ENCODE peak calls at places on chromosomes 5 and 9, in five cellular contexts. Q, V, Z, M and T are unnamed samples. For H3K4me1 and H3K36me3, the result is how much of the 10 kb centered on the place peaks cover.

GRCh38 chr9:100428871-100429654 is 2.1 kb downstream of the MSANTD3 start:
- DNase-seq in Q (no peak), Z (no peak), M (peak), V (no peak), T (peak)

GRCh38 chr9:72476617-72477375 is 44.6 kb upstream of the TMC1 start:
- DNase-seq in Q (no peak), M (peak), Z (no peak), V (peak), T (peak)

GRCh38 chr5:93886917-93887361 is 145.5 kb upstream of the POU5F2 start:
- DNase-seq in Q (no peak), Z (peak), M (no peak), V (no peak), T (peak)

GRCh38 chr5:142511318-142511717 is 174.6 kb downstream of the FGF1 start:
- DNase-seq in M (no peak), V (no peak), Q (no peak), Z (no peak), T (no peak)

GRCh38 chr9:136049451-136050265 is 45.4 kb downstream of the NACC2 start:
- DNase-seq in M (no peak), V (no peak), Z (no peak), Q (no peak), T (no peak)

GRCh38 chr5:55372130-55372925 is 64.5 kb downstream of the MTREX start:
- DNase-seq in V (no peak), Q (no peak), M (no peak), Z (no peak), T (no peak)

GRCh38 chr9:27194401-27195091 is 85.5 kb downstream of the TEK start:
- DNase-seq in V (no peak), Z (no peak), Q (no peak), M (peak), T (peak)

GRCh38 chr5:176436641-176437040 is 11.5 kb upstream of the FAF2 start:
- DNase-seq in V (no peak), Q (no peak), M (no peak), Z (peak), T (no peak)

GRCh38 chr5:180795771-180796313 is 6.8 kb downstream of the MGAT1 start:
- DNase-seq in M (no peak), V (no peak), Z (no peak), Q (no peak), T (no peak)

GRCh38 chr5:78841767-78842166 is 143.3 kb downstream of the ARSB start:
- DNase-seq in M (no peak), Z (no peak), Q (no peak), V (no peak), T (no peak)

GRCh38 chr5:53037141-53037859 is 48.1 kb downstream of the ITGA2 start:
- DNase-seq in M (no peak), Q (no peak), V (no peak), Z (no peak), T (peak)

GRCh38 chr5:141513627-141514329 is 24.9 kb downstream of the PCDHGC5 start:
- DNase-seq in V (peak), Q (peak), Z (peak), M (peak), T (peak)

GRCh38 chr5:2960309-2960708 is 208.8 kb upstream of the IRX2 start:
- DNase-seq in Q (no peak), M (no peak), V (no peak), Z (no peak), T (no peak)

DNA sequence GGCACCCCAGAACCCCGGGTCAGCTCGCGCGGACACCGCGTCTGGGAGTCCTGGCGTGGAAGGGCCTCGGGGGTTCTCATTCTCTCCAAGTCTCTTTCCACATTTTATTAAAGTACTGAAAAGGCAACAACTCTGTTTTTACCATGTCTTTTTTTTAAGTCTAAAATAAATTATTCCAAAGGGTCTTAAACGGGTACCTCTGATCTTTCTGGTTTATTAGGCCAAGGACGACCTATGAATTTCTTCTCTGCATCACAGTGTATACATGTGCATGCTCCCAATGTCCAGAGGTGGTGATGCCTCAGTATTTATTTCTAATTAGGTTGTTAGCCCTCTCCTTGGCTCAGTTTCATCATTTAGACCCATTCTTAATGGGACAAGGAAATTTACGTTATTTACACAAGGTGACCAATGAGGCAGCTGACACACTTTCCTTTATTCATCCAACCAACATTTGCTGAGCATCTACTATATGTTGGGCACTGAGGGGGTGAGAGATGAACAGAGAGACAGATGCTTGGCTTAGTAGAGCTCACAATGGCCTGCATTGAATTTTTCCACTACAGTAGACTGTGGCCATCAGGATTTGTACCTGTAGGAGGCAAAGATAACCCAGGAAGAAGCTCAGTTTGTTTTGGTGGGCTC is 7.6 kb upstream of the OTP start:
- DNase-seq in M (no peak), Z (no peak), Q (no peak), V (no peak), T (no peak)
- TF ChIP-seq EZH2 in M (no peak), Z (no peak), Q (peak), V (peak), T (no peak)

GRCh38 chr9:81047280-81047679 is 642.1 kb downstream of the TLE1 start:
- DNase-seq in M (no peak), Z (no peak), Q (no peak), V (no peak), T (no peak)
- H3K4me1 ChIP-seq in M (under half), Z (under half), Q (under half), V (under half), T (under half)

GRCh38 chr5:10420468-10420867 is 21.2 kb upstream of the ROPN1L start:
- DNase-seq in Z (no peak), Q (no peak), V (no peak), M (no peak), T (no peak)
- H3K36me3 ChIP-seq in Z (under half), Q (under half), V (half or more), M (under half), T (under half)

GRCh38 chr9:21440139-21440538 is at the start of gene IFNA1:
- DNase-seq in M (no peak), V (no peak), Q (no peak), Z (no peak), T (no peak)

GRCh38 chr9:21443849-21444625 is 3.8 kb downstream of the IFNA1 start:
- DNase-seq in V (no peak), M (no peak), Z (peak), Q (no peak), T (no peak)
- TF ChIP-seq EZH2 in V (no peak), M (no peak), Z (no peak), Q (no peak), T (no peak)

GRCh38 chr5:1097381-1097893 is 14.4 kb downstream of the SLC12A7 start:
- DNase-seq in Q (no peak), V (no peak), Z (no peak), M (no peak), T (no peak)

GRCh38 chr5:1096792-1097191 is 15.1 kb downstream of the SLC12A7 start:
- DNase-seq in V (no peak), Z (no peak), Q (no peak), M (no peak), T (no peak)

GRCh38 chr5:1094670-1095190 is 17.1 kb downstream of the SLC12A7 start:
- DNase-seq in V (no peak), M (no peak), Z (no peak), Q (peak), T (no peak)

GRCh38 chr5:1093361-1093760 is 18.5 kb downstream of the SLC12A7 start:
- DNase-seq in M (no peak), V (no peak), Z (no peak), Q (no peak), T (no peak)

GRCh38 chr5:1095302-1096016 is 16.4 kb downstream of the SLC12A7 start:
- DNase-seq in M (no peak), Q (no peak), Z (no peak), V (no peak), T (no peak)
- H3K4me1 ChIP-seq in M (under half), Q (under half), Z (under half), V (under half), T (under half)

DNA sequence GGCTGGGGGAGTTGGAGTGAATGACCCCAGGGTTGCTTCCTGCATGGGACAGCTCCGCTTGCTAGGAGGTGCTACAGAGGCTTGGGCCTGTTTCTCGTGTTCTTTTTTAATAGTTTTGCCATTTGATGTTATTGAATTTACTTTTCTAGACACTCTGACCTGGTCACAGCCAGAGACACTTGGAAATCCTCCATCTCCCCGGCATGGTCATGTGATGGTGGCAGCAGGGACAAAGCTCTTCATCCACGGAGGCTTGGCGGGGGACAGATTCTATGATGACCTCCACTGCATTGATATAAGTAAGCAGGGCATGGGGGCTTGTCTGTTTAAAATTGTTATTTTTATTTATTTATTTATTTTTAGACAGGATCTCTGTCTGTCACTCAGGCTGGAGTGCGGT is 13.4 kb downstream of the HSPA5 start:
- DNase-seq in V (no peak), Z (no peak), M (no peak), Q (no peak), T (no peak)
- H3K36me3 ChIP-seq in V (under half), Z (under half), M (under half), Q (under half), T (under half)

GRCh38 chr5:173639-174600 is 17.4 kb upstream of the LRRC14B start:
- DNase-seq in M (no peak), Q (no peak), Z (no peak), V (no peak), T (no peak)
- TF ChIP-seq EZH2 in M (no peak), Q (no peak), Z (no peak), V (no peak), T (no peak)

GRCh38 chr9:130844028-130844427 is 9.0 kb downstream of the ABL1 start:
- DNase-seq in Z (no peak), V (no peak), Q (no peak), M (no peak), T (no peak)
- H3K4me1 ChIP-seq in Z (under half), V (half or more), Q (under half), M (half or more), T (half or more)

GRCh38 chr5:33462456-33462855 is 21.7 kb downstream of the TARS1 start:
- DNase-seq in M (no peak), V (no peak), Z (no peak), Q (no peak), T (peak)

GRCh38 chr5:33460210-33460609 is 19.4 kb downstream of the TARS1 start:
- DNase-seq in M (no peak), V (no peak), Q (no peak), Z (no peak), T (no peak)

GRCh38 chr5:33457817-33458216 is 17.1 kb downstream of the TARS1 start:
- DNase-seq in V (no peak), M (no peak), Z (no peak), Q (no peak), T (no peak)

GRCh38 chr5:33457124-33457523 is 16.4 kb downstream of the TARS1 start:
- DNase-seq in M (no peak), V (no peak), Q (no peak), Z (no peak), T (peak)
- H3K36me3 ChIP-seq in M (under half), V (half or more), Q (under half), Z (under half), T (under half)